ENCODE peak calls at places on chromosomes 12 and 14, in eight cellular contexts. One of them, this sample, is unnamed.

GRCh38 chr12:14188761-14189160 is 176.7 kb upstream of the ATF7IP start:
- DNase-seq in NCI-H1436: no peak
- DNase-seq in nephron progenitor cell: no peak
- DNase-seq in left colon: no peak
- DNase-seq in sciatic nerve: no peak
- DNase-seq in kidney epithelial cell: no peak
- DNase-seq in naive thymus-derived CD4-positive, alpha-beta T cell: no peak
- DNase-seq in non-pigmented ciliary epithelial cell: no peak
- DNase-seq in this sample: no peak

GRCh38 chr12:105433804-105434203 is 103.3 kb downstream of the C12orf75 start:
- DNase-seq in NCI-H1436: no peak
- DNase-seq in nephron progenitor cell: no peak
- DNase-seq in left colon: no peak
- DNase-seq in sciatic nerve: no peak
- DNase-seq in kidney epithelial cell: no peak
- DNase-seq in naive thymus-derived CD4-positive, alpha-beta T cell: no peak
- DNase-seq in non-pigmented ciliary epithelial cell: no peak
- DNase-seq in this sample: no peak

GRCh38 chr12:57238854-57239554 is 9.5 kb downstream of the SHMT2 start:
- DNase-seq in NCI-H1436: peak
- DNase-seq in nephron progenitor cell: peak
- DNase-seq in left colon: peak
- DNase-seq in sciatic nerve: peak
- DNase-seq in kidney epithelial cell: peak
- DNase-seq in naive thymus-derived CD4-positive, alpha-beta T cell: peak
- DNase-seq in non-pigmented ciliary epithelial cell: no peak
- DNase-seq in this sample: peak

GRCh38 chr14:104723651-104724406 is at the start of gene ADSS1:
- DNase-seq in NCI-H1436: no peak
- DNase-seq in nephron progenitor cell: peak
- DNase-seq in left colon: peak
- DNase-seq in sciatic nerve: peak
- DNase-seq in kidney epithelial cell: no peak
- DNase-seq in naive thymus-derived CD4-positive, alpha-beta T cell: peak
- DNase-seq in non-pigmented ciliary epithelial cell: no peak
- DNase-seq in this sample: no peak

GRCh38 chr12:75720807-75721206 is 209.4 kb upstream of the KRR1 start:
- DNase-seq in NCI-H1436: no peak
- DNase-seq in nephron progenitor cell: peak
- DNase-seq in left colon: no peak
- DNase-seq in sciatic nerve: no peak
- DNase-seq in kidney epithelial cell: no peak
- DNase-seq in naive thymus-derived CD4-positive, alpha-beta T cell: no peak
- DNase-seq in non-pigmented ciliary epithelial cell: no peak
- DNase-seq in this sample: peak

GRCh38 chr12:45299132-45299692 is 83.3 kb downstream of the ANO6 start:
- DNase-seq in NCI-H1436: no peak
- DNase-seq in nephron progenitor cell: no peak
- DNase-seq in left colon: no peak
- DNase-seq in sciatic nerve: no peak
- DNase-seq in kidney epithelial cell: no peak
- DNase-seq in naive thymus-derived CD4-positive, alpha-beta T cell: no peak
- DNase-seq in non-pigmented ciliary epithelial cell: peak
- DNase-seq in this sample: no peak

GRCh38 chr14:73188501-73188903 is 48.8 kb upstream of the PAPLN start:
- DNase-seq in NCI-H1436: no peak
- DNase-seq in nephron progenitor cell: no peak
- DNase-seq in left colon: no peak
- DNase-seq in sciatic nerve: no peak
- DNase-seq in kidney epithelial cell: no peak
- DNase-seq in naive thymus-derived CD4-positive, alpha-beta T cell: no peak
- DNase-seq in non-pigmented ciliary epithelial cell: peak
- DNase-seq in this sample: no peak

GRCh38 chr12:30514666-30515065 is 181.0 kb downstream of the IPO8 start:
- DNase-seq in NCI-H1436: no peak
- DNase-seq in nephron progenitor cell: no peak
- DNase-seq in left colon: no peak
- DNase-seq in sciatic nerve: no peak
- DNase-seq in kidney epithelial cell: no peak
- DNase-seq in naive thymus-derived CD4-positive, alpha-beta T cell: no peak
- DNase-seq in non-pigmented ciliary epithelial cell: no peak
- DNase-seq in this sample: no peak

GRCh38 chr12:4918950-4919660 is 9.4 kb downstream of the KCNA1 start:
- DNase-seq in NCI-H1436: no peak
- DNase-seq in nephron progenitor cell: no peak
- DNase-seq in left colon: no peak
- DNase-seq in sciatic nerve: no peak
- DNase-seq in kidney epithelial cell: no peak
- DNase-seq in naive thymus-derived CD4-positive, alpha-beta T cell: no peak
- DNase-seq in non-pigmented ciliary epithelial cell: no peak
- DNase-seq in this sample: no peak

GRCh38 chr14:81946808-81947798 is 413.4 kb upstream of the SEL1L start:
- DNase-seq in NCI-H1436: no peak
- DNase-seq in nephron progenitor cell: no peak
- DNase-seq in left colon: no peak
- DNase-seq in sciatic nerve: no peak
- DNase-seq in kidney epithelial cell: no peak
- DNase-seq in naive thymus-derived CD4-positive, alpha-beta T cell: no peak
- DNase-seq in non-pigmented ciliary epithelial cell: no peak
- DNase-seq in this sample: peak

GRCh38 chr12:13039557-13039956 is 4.6 kb upstream of the FAM234B start:
- DNase-seq in NCI-H1436: no peak
- DNase-seq in nephron progenitor cell: no peak
- DNase-seq in left colon: no peak
- DNase-seq in sciatic nerve: no peak
- DNase-seq in kidney epithelial cell: no peak
- DNase-seq in naive thymus-derived CD4-positive, alpha-beta T cell: no peak
- DNase-seq in non-pigmented ciliary epithelial cell: no peak
- DNase-seq in this sample: no peak

This sample was measured in SK-N-DZ.